ENCODE peak calls at places on chromosomes 16 and 17, in five cellular contexts. T, H, U, X and F are unnamed samples.
A peak's percentile ranks its signal among the peaks of the same experiment; 100 is the strongest.

GRCh38 chr16:54657058-54657708 is 273.5 kb upstream of the IRX5 start:
- DNase-seq in T (no peak), H (no peak), U (no peak), X (no peak), F (peak; percentile 19)

GRCh38 chr17:81961087-81961514 is at the start of gene NOTUM:
- DNase-seq in T (peak; percentile 52), H (no peak), U (no peak), X (no peak), F (no peak)

GRCh38 chr17:81601525-81602120 is 35.3 kb downstream of the NPLOC4 start:
- DNase-seq in T (peak; percentile 71), H (peak; percentile 53), U (no peak), X (no peak), F (peak; percentile 44)

GRCh38 chr17:57911834-57912673 is 43.2 kb downstream of the CUEDC1 start:
- DNase-seq in T (no peak), H (peak; percentile 83), U (peak; percentile 88), X (peak; percentile 98), F (peak; percentile 86)

GRCh38 chr17:82787081-82787848 is 35.4 kb downstream of the TBCD start:
- DNase-seq in T (no peak), H (no peak), U (peak; percentile 75), X (peak; percentile 46), F (no peak)

GRCh38 chr16:78784773-78785172 is 685.3 kb downstream of the WWOX start:
- DNase-seq in T (no peak), H (no peak), U (no peak), X (no peak), F (no peak)

GRCh38 chr17:35132816-35133550 is 9.1 kb downstream of the NLE1 start:
- DNase-seq in T (no peak), H (no peak), U (no peak), X (no peak), F (no peak)

GRCh38 chr17:57534863-57535651 is 210.0 kb downstream of the CCDC182 start:
- DNase-seq in T (no peak), H (no peak), U (no peak), X (peak; percentile 65), F (peak; percentile 61)

GRCh38 chr17:42928714-42929496 is 28.3 kb downstream of the G6PC1 start:
- DNase-seq in T (peak; percentile 70), H (peak; percentile 42), U (peak; percentile 31), X (no peak), F (peak; percentile 34)
- H3K27ac ChIP-seq in T (peak overlapping the region; percentile 32), H (no peak overlapping the region), U (peak overlapping the region; percentile 76), X (peak overlapping the region; percentile 58), F (peak overlapping the region; percentile 69)

DNA sequence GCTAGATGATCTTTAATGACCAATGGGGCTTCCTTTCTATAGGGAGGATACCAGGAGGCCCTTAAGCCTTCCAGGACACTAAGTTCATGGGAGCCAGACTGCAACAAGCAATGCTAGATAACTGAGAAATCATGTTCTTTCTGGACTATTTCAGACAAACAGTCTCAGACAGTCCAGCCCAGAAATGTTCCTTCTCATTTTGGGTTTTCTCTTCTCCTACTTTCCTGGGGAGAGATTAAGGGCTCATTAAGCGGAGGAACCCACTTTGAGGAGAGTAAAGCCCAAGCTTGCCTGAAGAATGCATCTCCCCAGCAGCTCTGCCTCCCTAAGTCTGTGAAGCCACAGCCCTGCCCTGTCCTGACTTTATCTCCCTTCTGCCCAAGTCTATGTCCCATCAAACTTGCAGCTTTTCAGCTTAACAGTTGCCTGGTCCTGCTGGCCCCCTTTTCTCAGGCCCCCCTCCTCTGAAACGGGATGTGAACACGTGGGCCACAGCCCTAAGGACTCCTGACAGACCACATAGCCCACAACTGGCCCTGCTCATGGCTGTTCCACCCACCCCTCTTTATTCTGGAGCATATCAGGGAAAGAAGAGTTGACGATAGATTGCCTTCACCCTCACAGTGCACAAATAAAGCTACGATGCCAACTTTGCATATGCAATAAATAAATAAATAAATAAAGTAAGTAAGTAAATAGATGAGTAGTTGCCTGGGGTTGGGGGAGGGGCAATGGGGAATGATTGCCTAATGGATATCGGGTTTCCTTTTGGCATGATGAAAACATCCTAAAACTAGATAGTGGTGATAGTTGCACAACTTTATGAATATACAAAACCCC is 111.0 kb downstream of the N4BP1 start:
- DNase-seq in T (no peak), H (peak; percentile 92), U (peak; percentile 74), X (no peak), F (no peak)
- TF ChIP-seq CTCF in T (no peak), H (no peak), U (no peak), X (no peak), F (no peak)

GRCh38 chr17:65553009-65553645 is 8.3 kb downstream of the AXIN2 start:
- DNase-seq in T (no peak), H (no peak), U (no peak), X (no peak), F (no peak)

GRCh38 chr17:65553646-65554567 is 7.5 kb downstream of the AXIN2 start:
- DNase-seq in T (no peak), H (no peak), U (no peak), X (no peak), F (no peak)

GRCh38 chr17:65556910-65557348 is 4.5 kb downstream of the AXIN2 start:
- DNase-seq in T (no peak), H (no peak), U (no peak), X (no peak), F (no peak)

GRCh38 chr17:65556014-65556909 is 5.2 kb downstream of the AXIN2 start:
- DNase-seq in T (peak; percentile 92), H (peak; percentile 85), U (peak; percentile 79), X (peak; percentile 78), F (peak; percentile 81)

DNA sequence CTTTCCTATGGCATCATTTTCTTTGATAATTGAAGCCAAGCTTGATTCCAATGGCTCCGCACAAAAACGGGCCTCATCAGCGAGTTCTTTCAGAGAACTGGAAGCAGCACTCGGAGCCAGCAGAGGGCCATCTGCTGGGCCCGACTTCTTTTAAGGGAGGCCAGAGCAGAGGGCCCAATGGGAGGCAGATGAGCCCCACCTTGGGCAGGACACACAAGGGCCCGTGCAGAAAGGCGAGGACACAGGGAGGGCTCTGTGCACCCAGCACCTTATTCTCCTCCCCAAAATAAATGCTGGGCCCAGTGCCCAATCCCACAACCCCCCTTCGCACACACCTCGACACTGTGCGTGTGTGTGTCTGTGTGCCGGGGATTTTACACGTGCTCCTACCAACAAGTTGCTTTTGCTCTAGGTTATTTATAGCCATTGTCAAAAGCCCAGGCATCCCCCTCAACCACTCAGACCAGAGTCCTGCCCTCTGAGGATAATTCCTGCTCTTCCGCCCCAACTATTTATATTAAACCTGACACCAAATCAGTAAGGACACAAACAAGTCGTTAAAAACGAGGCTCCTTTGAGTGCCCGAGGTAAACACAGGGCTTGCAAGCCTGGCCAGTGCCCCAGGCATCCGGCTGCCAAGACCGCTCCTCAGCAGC is 6.8 kb downstream of the AXIN2 start:
- DNase-seq in T (peak; percentile 49), H (no peak), U (peak; percentile 52), X (peak; percentile 74), F (no peak)
- H3K27ac ChIP-seq in T (no peak overlapping the region), H (no peak overlapping the region), U (no peak overlapping the region), X (no peak overlapping the region), F (no peak overlapping the region)

DNA sequence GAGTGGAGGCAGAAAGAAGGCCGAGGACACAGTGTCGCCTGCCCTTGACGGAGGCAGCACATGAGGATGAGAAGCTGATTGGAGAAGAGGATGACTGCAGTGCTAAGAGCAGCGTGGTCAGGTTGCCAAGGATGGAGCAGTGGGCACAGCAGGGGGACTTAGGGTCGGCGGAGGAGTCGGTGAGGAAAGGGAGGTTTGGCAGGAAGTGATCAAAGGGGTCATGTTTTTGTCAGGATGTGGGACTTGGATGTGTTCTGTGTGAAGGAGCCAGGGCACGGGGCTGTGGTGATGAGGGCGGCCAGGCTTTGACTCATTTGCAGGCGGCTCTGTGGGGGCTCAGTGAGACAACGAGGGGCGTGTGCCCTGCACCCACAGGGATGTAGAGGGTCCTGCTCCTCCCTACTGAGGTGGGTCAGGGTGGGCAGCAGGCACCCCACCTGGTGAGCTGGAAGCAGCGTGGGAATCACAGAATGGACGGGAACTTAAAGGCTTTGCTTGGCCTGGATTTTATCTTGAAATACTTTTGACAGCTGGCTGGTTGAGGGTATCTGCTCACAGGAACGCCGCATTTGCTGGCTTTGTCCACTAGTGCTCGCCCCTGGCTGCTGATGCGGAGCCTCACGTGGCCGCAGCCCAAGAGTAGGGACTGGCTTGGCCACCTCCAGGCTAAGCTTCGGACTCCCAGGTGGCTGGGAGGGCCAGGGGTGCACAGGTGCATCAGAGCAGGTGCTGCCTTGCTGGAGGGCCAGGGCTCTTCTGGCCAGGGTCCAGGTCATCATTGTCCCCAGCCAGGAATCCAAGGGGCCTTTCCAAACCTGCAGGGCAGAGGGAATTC is 6.0 kb downstream of the MPG start:
- DNase-seq in T (no peak), H (no peak), U (no peak), X (no peak), F (no peak)
- TF ChIP-seq CTCF in T (peak; percentile 5), H (no peak), U (no peak), X (no peak), F (no peak)

GRCh38 chr17:43356450-43356849 is 42.3 kb upstream of the ARL4D start:
- DNase-seq in T (no peak), H (no peak), U (no peak), X (no peak), F (no peak)
- H3K27ac ChIP-seq in T (no peak overlapping the region), H (no peak overlapping the region), U (no peak overlapping the region), X (no peak overlapping the region), F (no peak overlapping the region)